ENCODE peak calls at places on chromosome 1, in ten cellular contexts. E is fibroblast of the conjunctiva; H is HFF-Myc; X is AG10803; Y is aorta; L is midbrain; S is activated CD4-positive, alpha-beta T cell treated with anti-CD3 and anti-CD28 coated beads, Interleukin-2, amount 50 U/mL, for 1 hour; C is stimulated activated CD4-positive, alpha-beta T cell treated with anti-CD3 and anti-CD28 coated beads, TNF-alpha, amount 100 ng/mL, for 4 hours; D is lung; K is C1 segment of cervical spinal cord. B is an unnamed sample.

GRCh38 chr1:2377751-2378440 is 13.5 kb downstream of the MORN1 start:
- DNase-seq in E (no peak), H (no peak), X (no peak), Y (peak; percentile 64), L (no peak), S (no peak), C (no peak), D (no peak), K (no peak), B (no peak)

GRCh38 chr1:30491831-30492230 is 231.6 kb downstream of the MATN1 start:
- DNase-seq in E (no peak), H (no peak), X (no peak), Y (no peak), L (no peak), S (no peak), C (no peak), D (no peak), K (no peak), B (no peak)

GRCh38 chr1:33256335-33256700 is at the start of gene ZNF362:
- DNase-seq in E (peak; percentile 29), H (no peak), X (peak; percentile 68), Y (peak; percentile 89), L (peak; percentile 42), S (peak; percentile 68), C (peak; percentile 44), D (peak; percentile 64), K (no peak), B (peak; percentile 82)

GRCh38 chr1:87796521-87796920 is 467.8 kb downstream of the LMO4 start:
- DNase-seq in E (no peak), H (no peak), X (no peak), Y (no peak), L (no peak), S (no peak), C (no peak), D (peak; percentile 31), K (no peak), B (no peak)

GRCh38 chr1:160261526-160261877 is 847 bp downstream of the DCAF8 start:
- DNase-seq in E (peak; percentile 57), H (peak; percentile 72), X (peak; percentile 76), Y (no peak), L (peak; percentile 48), S (peak; percentile 65), C (peak; percentile 51), D (peak; percentile 42), K (no peak), B (peak; percentile 90)

GRCh38 chr1:227793948-227794812 is 21.3 kb upstream of the PRSS38 start:
- DNase-seq in E (peak; percentile 85), H (peak; percentile 92), X (peak; percentile 93), Y (peak; percentile 93), L (no peak), S (no peak), C (no peak), D (peak; percentile 52), K (no peak), B (peak; percentile 94)

GRCh38 chr1:245856944-245857531 is 650.0 kb downstream of the SMYD3 start:
- DNase-seq in E (no peak), H (no peak), X (peak; percentile 85), Y (no peak), L (no peak), S (no peak), C (no peak), D (no peak), K (no peak), B (peak; percentile 81)

GRCh38 chr1:226781937-226782609 is 43.0 kb upstream of the ITPKB start:
- DNase-seq in E (no peak), H (no peak), X (no peak), Y (no peak), L (no peak), S (no peak), C (no peak), D (no peak), K (no peak), B (no peak)

GRCh38 chr1:148334339-148335130 is 148.6 kb downstream of the PPIAL4G start:
- DNase-seq in E (peak; percentile 91), H (peak; percentile 95), X (peak; percentile 50), Y (peak; percentile 84), L (peak; percentile 51), S (peak; percentile 73), C (peak; percentile 33), D (peak; percentile 90), K (peak; percentile 79), B (peak; percentile 61)

GRCh38 chr1:227167276-227167829 is 150.9 kb downstream of the CDC42BPA start:
- DNase-seq in E (no peak), H (no peak), X (no peak), Y (no peak), L (no peak), S (no peak), C (no peak), D (no peak), K (no peak), B (no peak)

GRCh38 chr1:157045251-157046218 is at the start of gene ARHGEF11:
- DNase-seq in E (peak; percentile 75), H (peak; percentile 38), X (peak; percentile 91), Y (peak; percentile 98), L (peak; percentile 90), S (peak; percentile 6), C (no peak), D (peak; percentile 89), K (peak; percentile 78), B (peak; percentile 98)

GRCh38 chr1:149979245-149979971 is 31.1 kb downstream of the OTUD7B start:
- DNase-seq in E (no peak), H (no peak), X (no peak), Y (no peak), L (no peak), S (no peak), C (no peak), D (no peak), K (no peak), B (no peak)

GRCh38 chr1:223843934-223844333 is 1.8 kb downstream of the TP53BP2 start:
- DNase-seq in E (no peak), H (no peak), X (no peak), Y (no peak), L (no peak), S (no peak), C (no peak), D (no peak), K (no peak), B (peak; percentile 29)

GRCh38 chr1:65503427-65503826 is 83.0 kb downstream of the LEPR start:
- DNase-seq in E (no peak), H (no peak), X (no peak), Y (no peak), L (no peak), S (no peak), C (no peak), D (no peak), K (no peak), B (no peak)

GRCh38 chr1:101135526-101135925 is 101.3 kb upstream of the S1PR1 start:
- DNase-seq in E (no peak), H (no peak), X (no peak), Y (no peak), L (no peak), S (no peak), C (no peak), D (no peak), K (no peak), B (no peak)

GRCh38 chr1:41015894-41016470 is 5.5 kb downstream of the SLFNL1 start:
- DNase-seq in E (no peak), H (no peak), X (no peak), Y (no peak), L (no peak), S (no peak), C (no peak), D (no peak), K (no peak), B (no peak)

GRCh38 chr1:113057006-113057405 is 16.0 kb upstream of the LRIG2 start:
- DNase-seq in E (no peak), H (no peak), X (no peak), Y (no peak), L (no peak), S (no peak), C (no peak), D (no peak), K (no peak), B (no peak)

GRCh38 chr1:169245706-169246105 is 121.9 kb downstream of the NME7 start:
- DNase-seq in E (no peak), H (no peak), X (no peak), Y (no peak), L (no peak), S (no peak), C (no peak), D (no peak), K (no peak), B (no peak)

GRCh38 chr1:35929730-35930592 is 944 bp upstream of the AGO3 start:
- DNase-seq in E (peak; percentile 23), H (peak; percentile 25), X (peak; percentile 52), Y (peak; percentile 82), L (no peak), S (peak; percentile 44), C (no peak), D (peak; percentile 49), K (peak; percentile 38), B (peak; percentile 74)

GRCh38 chr1:169236143-169236542 is 129.7 kb downstream of the ATP1B1 start:
- DNase-seq in E (no peak), H (no peak), X (peak; percentile 46), Y (no peak), L (no peak), S (no peak), C (no peak), D (no peak), K (no peak), B (no peak)

GRCh38 chr1:9418851-9419250 is 120.4 kb upstream of the SLC25A33 start:
- DNase-seq in E (no peak), H (no peak), X (no peak), Y (no peak), L (no peak), S (no peak), C (no peak), D (no peak), K (no peak), B (no peak)

GRCh38 chr1:168821434-168821833 is 92.4 kb upstream of the DPT start:
- DNase-seq in E (no peak), H (no peak), X (no peak), Y (no peak), L (no peak), S (no peak), C (no peak), D (no peak), K (no peak), B (no peak)

GRCh38 chr1:30952098-30952497 is 43.5 kb upstream of the SDC3 start:
- DNase-seq in E (no peak), H (no peak), X (no peak), Y (no peak), L (peak; percentile 59), S (no peak), C (no peak), D (no peak), K (peak; percentile 33), B (no peak)

GRCh38 chr1:1068374-1069060 is 5.6 kb downstream of the RNF223 start:
- DNase-seq in E (no peak), H (no peak), X (no peak), Y (no peak), L (no peak), S (peak; percentile 65), C (no peak), D (peak; percentile 54), K (no peak), B (no peak)

GRCh38 chr1:76640092-76640491 is 227.2 kb upstream of the ST6GALNAC5 start:
- DNase-seq in E (peak; percentile 43), H (no peak), X (peak; percentile 69), Y (no peak), L (no peak), S (no peak), C (no peak), D (no peak), K (no peak), B (peak; percentile 73)

GRCh38 chr1:223771814-223772770 is 59.8 kb downstream of the CAPN2 start:
- DNase-seq in E (peak; percentile 61), H (no peak), X (peak; percentile 74), Y (no peak), L (peak; percentile 36), S (no peak), C (no peak), D (peak; percentile 73), K (no peak), B (peak; percentile 86)